ENCODE peak calls at places on chromosome 18, in nine cellular contexts. H, N, A, L, P, Y, Z, K and R are unnamed samples.

GRCh38 chr18:61086657-61087056 is 246.6 kb upstream of the CDH20 start:
- DNase-seq in H (no peak), L (no peak), P (no peak), N (no peak), Z (no peak), Y (no peak), A (no peak), K (no peak), R (no peak)

GRCh38 chr18:13565228-13565627 is 161.1 kb downstream of the FAM210A start:
- DNase-seq in Z (no peak), L (no peak), N (no peak), P (no peak), K (no peak), H (no peak), Y (no peak), A (no peak), R (no peak)

GRCh38 chr18:57121542-57122112 is 25.3 kb upstream of the BOD1L2 start:
- DNase-seq in N (no peak), H (no peak), Y (no peak), L (no peak), K (no peak), A (no peak), P (no peak), Z (no peak), R (no peak)

GRCh38 chr18:49768051-49768391 is 45.3 kb downstream of the ACAA2 start:
- DNase-seq in P (no peak), H (no peak), Z (peak), L (peak), Y (peak), K (peak), A (peak), N (peak), R (peak)

GRCh38 chr18:79855147-79855910 is 57.6 kb downstream of the KCNG2 start:
- DNase-seq in K (no peak), A (no peak), P (peak), L (no peak), Y (no peak), N (no peak), Z (no peak), H (no peak), R (peak)

GRCh38 chr18:34647251-34647650 is 62.8 kb upstream of the DTNA start:
- DNase-seq in L (no peak), Z (no peak), A (no peak), P (no peak), N (peak), H (no peak), Y (no peak), K (no peak), R (no peak)

GRCh38 chr18:72634500-72634899 is 90.4 kb upstream of the CBLN2 start:
- DNase-seq in N (no peak), A (no peak), L (no peak), K (no peak), H (no peak), P (no peak), Y (no peak), Z (no peak), R (no peak)

GRCh38 chr18:49980869-49981268 is 167.5 kb upstream of the ACAA2 start:
- DNase-seq in N (no peak), P (no peak), Z (no peak), H (no peak), A (no peak), K (no peak), L (no peak), Y (no peak), R (no peak)

GRCh38 chr18:48328473-48329205 is 80.5 kb downstream of the ZBTB7C start:
- DNase-seq in Y (no peak), H (no peak), P (peak), A (no peak), K (peak), Z (peak), N (peak), L (no peak), R (no peak)

GRCh38 chr18:78934003-78934402 is 45.6 kb upstream of the SALL3 start:
- DNase-seq in Z (no peak), A (no peak), K (no peak), Y (no peak), H (no peak), P (peak), N (no peak), L (no peak), R (no peak)

GRCh38 chr18:22827216-22827615 is 105.9 kb upstream of the RBBP8 start:
- DNase-seq in H (no peak), Z (peak), N (no peak), P (no peak), Y (no peak), A (no peak), L (no peak), K (no peak), R (no peak)

GRCh38 chr18:40577255-40577654 is 1377.8 kb upstream of the PIK3C3 start:
- DNase-seq in Z (peak), A (no peak), K (no peak), H (no peak), L (no peak), Y (no peak), N (no peak), P (no peak), R (no peak)

GRCh38 chr18:3869848-3870247 is 419.9 kb downstream of the TGIF1 start:
- DNase-seq in Y (no peak), P (no peak), A (peak), L (no peak), N (peak), H (no peak), Z (peak), K (peak), R (no peak)

GRCh38 chr18:79887181-79888000 is 64.1 kb downstream of the SLC66A2 start:
- DNase-seq in P (peak), A (no peak), Z (no peak), Y (no peak), H (peak), K (no peak), L (no peak), N (no peak), R (peak)

GRCh38 chr18:79067611-79068010 is 1.6 kb upstream of the ATP9B start:
- DNase-seq in H (no peak), P (no peak), Z (no peak), L (no peak), N (no peak), K (no peak), Y (no peak), A (no peak), R (no peak)

GRCh38 chr18:59921384-59921891 is 21.6 kb downstream of the PMAIP1 start:
- DNase-seq in Z (no peak), N (no peak), Y (no peak), K (no peak), P (no peak), A (no peak), L (no peak), H (no peak), R (no peak)

GRCh38 chr18:37452697-37453385 is 112.8 kb downstream of the CELF4 start:
- DNase-seq in A (no peak), P (no peak), K (no peak), Y (no peak), N (no peak), L (no peak), H (no peak), Z (no peak), R (peak)

GRCh38 chr18:33369711-33370449 is 70.6 kb downstream of the CCDC178 start:
- DNase-seq in P (no peak), Z (no peak), L (no peak), A (no peak), N (peak), K (no peak), H (no peak), Y (no peak), R (no peak)

GRCh38 chr18:44635546-44635945 is 45.1 kb upstream of the SETBP1 start:
- DNase-seq in Y (no peak), A (no peak), N (no peak), L (no peak), K (no peak), Z (no peak), H (no peak), P (no peak), R (no peak)

GRCh38 chr18:48072428-48073204 is 142.2 kb upstream of the SMAD2 start:
- DNase-seq in N (no peak), L (no peak), Z (no peak), P (peak), Y (no peak), H (no peak), K (no peak), A (no peak), R (peak)

GRCh38 chr18:41378628-41379027 is 576.4 kb upstream of the PIK3C3 start:
- DNase-seq in A (no peak), L (no peak), H (no peak), K (no peak), N (peak), Z (peak), P (no peak), Y (no peak), R (no peak)

GRCh38 chr18:22428672-22429071 is 11.0 kb upstream of the CTAGE1 start:
- DNase-seq in K (no peak), Y (no peak), P (no peak), L (no peak), Z (peak), A (no peak), N (peak), H (no peak), R (no peak)

GRCh38 chr18:76988015-76988826 is 144.4 kb downstream of the MBP start:
- DNase-seq in K (no peak), N (no peak), L (no peak), A (no peak), H (no peak), P (peak), Z (no peak), Y (no peak), R (peak)

DNA sequence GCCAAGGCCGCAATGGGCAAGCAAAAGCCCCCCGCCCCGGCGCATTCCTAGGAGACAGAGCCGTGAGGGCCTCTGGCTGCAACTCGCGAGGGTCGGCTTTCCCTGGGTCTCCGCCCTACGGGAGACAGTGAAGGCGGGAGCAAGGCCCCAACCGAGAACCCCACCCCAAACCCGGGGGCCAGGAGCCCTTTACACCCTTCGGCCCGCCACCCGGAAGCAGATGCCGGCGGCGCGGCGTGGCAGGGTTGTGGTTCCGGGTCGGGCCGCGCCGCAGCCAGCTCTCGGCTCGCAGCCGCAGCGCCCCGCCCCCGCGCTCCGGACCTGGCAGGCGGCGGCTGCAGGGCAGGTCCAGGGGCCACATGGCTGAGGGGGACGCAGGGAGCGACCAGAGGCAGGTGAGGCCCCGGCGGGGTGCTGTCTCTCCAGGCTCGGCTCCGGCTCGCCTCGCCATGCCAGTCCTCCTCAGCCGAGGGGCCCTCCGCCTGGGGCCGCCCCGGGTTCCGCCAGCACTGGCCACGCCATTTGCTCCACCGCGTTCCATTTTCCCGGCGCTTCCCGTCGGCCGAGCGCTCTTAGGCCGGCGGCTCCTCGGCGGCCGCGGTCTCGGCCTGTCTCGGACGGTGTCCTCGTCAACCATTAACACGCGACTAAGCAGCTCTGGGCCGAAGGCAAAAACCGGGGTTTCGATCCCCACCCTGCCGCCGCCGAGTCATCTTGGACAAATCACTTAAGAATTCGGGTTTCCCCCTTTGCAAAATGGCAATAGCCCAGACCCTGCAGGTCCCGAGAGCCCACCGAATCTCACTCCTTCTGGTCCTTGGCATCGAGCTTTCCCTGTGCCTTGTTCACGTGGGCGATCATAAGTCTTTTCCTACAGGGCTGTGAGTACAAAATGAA is at the start of gene IMPACT:
- DNase-seq in K (peak), Y (peak), L (peak), A (peak), Z (peak), P (peak), N (peak), H (peak), R (peak)
- TF ChIP-seq POLR2A in K (peak), Y (no peak), L (no peak), A (peak), Z (peak), P (peak), N (peak), H (peak), R (peak)

GRCh38 chr18:55138401-55138800 is 179.1 kb upstream of the CCDC68 start:
- DNase-seq in Y (no peak), A (no peak), Z (no peak), N (no peak), K (no peak), H (no peak), L (no peak), P (no peak), R (no peak)
- TF ChIP-seq POLR2A in Y (no peak), A (no peak), Z (no peak), N (no peak), K (no peak), H (no peak), L (no peak), P (no peak), R (no peak)

DNA sequence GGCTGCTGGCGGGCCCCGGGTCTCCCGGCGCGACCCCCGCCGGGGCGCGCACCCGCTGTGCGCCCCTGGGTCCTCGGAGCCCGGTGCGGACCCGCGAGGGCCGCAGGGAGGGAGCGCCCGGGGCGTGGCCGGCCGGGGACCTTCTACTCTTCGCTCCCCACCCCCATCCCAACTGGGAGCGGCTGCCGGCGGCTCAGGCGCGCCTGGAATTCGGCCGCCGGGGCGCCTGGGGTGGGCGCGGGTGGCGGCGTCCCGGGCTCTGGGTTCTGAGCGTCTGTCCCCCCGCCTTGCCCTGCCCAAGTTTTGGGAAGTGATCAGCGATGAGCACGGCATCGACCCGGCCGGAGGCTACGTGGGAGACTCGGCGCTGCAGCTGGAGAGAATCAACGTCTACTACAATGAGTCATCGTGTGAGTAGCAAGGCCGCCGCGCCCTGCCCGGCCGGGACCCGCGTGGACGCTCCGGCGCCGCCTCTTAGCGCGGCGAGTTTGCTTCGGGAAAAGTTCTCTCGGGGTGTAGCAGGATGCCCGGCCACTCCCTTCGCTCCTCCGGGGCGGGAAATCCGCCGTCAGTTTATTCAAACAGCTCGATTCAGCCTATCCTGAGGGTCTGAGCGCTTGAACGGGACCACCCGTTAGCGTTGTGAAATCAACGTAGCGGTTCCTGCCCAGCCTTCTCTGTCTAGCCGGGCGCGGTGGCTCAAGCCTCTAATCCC is 502 bp downstream of the TUBB6 start:
- DNase-seq in Y (peak), H (peak), L (peak), P (peak), Z (peak), K (peak), N (peak), A (peak), R (peak)
- TF ChIP-seq POLR2A in Y (peak), H (peak), L (no peak), P (no peak), Z (no peak), K (peak), N (no peak), A (peak), R (no peak)

GRCh38 chr18:32362484-32362883 is 108.2 kb downstream of the GAREM1 start:
- DNase-seq in Y (no peak), L (no peak), N (no peak), P (no peak), Z (peak), K (no peak), H (no peak), A (no peak), R (no peak)

GRCh38 chr18:32355896-32356295 is 114.8 kb downstream of the GAREM1 start:
- DNase-seq in A (no peak), K (no peak), Y (no peak), N (no peak), Z (peak), H (no peak), L (no peak), P (no peak), R (no peak)

GRCh38 chr18:32358075-32358474 is 112.6 kb downstream of the GAREM1 start:
- DNase-seq in A (no peak), K (no peak), Z (no peak), N (no peak), H (no peak), Y (no peak), L (no peak), P (no peak), R (no peak)

GRCh38 chr18:32360682-32361345 is 109.9 kb downstream of the GAREM1 start:
- DNase-seq in N (no peak), Y (no peak), K (no peak), Z (no peak), A (no peak), P (no peak), L (no peak), H (no peak), R (no peak)

DNA sequence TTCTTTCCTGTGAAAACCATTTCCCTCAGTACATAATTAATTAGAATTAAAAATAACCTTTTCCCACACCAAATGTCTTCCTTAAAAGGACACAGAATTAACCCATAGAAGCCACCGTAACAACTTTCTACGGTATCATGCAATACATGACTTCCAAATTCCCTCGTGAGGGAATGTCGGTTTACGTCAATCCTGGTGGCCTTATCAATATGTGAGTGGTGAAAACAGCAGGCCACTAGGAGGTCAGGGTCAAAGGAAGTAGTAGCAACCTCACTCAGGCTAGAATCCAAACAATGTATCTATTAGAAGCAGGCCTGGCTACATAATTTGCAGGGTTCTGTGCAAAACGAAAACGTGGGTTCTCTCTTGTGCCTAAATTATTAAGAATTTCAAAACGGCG is 112.2 kb downstream of the GAREM1 start:
- DNase-seq in H (no peak), P (no peak), L (no peak), K (no peak), A (no peak), N (no peak), Z (no peak), Y (no peak), R (peak)
- TF ChIP-seq POLR2A in H (no peak), P (no peak), L (no peak), K (no peak), A (no peak), N (no peak), Z (no peak), Y (no peak), R (no peak)

GRCh38 chr18:63152791-63153190 is 166.8 kb downstream of the BCL2 start:
- DNase-seq in P (no peak), Z (no peak), K (no peak), Y (no peak), A (no peak), H (no peak), L (no peak), N (no peak), R (no peak)

GRCh38 chr18:63157293-63158011 is 162.1 kb downstream of the BCL2 start:
- DNase-seq in K (no peak), L (no peak), Z (no peak), N (no peak), A (no peak), P (no peak), H (no peak), Y (peak), R (no peak)

GRCh38 chr18:63155910-63156773 is 163.4 kb downstream of the BCL2 start:
- DNase-seq in Z (no peak), P (no peak), Y (no peak), L (no peak), H (no peak), A (no peak), N (no peak), K (no peak), R (no peak)

GRCh38 chr18:63154350-63155152 is 165.0 kb downstream of the BCL2 start:
- DNase-seq in Z (no peak), A (no peak), H (no peak), P (no peak), N (no peak), Y (no peak), L (no peak), K (no peak), R (no peak)

DNA sequence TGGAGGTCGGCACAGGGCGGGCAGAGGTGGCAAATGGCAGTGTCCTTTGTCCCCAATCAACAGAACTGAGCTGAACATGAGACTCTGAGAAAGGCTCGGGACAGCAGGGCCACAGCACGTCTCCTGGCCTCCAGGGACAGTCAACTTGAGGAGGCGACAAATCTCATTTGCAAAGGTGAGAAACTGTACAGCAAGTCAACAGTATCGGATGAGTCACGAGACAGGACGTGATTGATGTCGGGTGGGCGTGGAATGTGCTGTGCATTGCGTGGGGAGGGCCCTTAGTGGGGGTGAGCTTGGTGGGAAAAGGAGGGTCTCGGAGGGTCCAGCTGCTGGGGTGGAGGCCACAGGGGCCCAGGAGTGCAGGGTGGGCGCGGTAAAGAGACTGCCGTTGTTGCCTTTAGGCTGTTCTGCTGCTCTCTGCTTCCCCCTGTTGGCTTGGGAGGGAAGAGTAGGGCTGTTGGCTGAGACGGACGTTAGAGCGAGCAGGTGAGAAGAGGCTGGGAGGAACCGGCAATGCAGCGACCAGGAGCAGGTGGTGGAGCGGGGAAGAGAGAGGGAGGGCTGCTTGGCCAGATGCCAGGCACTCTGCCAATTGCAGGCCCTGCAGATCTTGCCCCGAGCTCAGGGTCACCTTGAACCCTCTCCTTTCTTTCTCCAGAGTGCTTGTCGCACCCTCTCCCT is 164.3 kb downstream of the BCL2 start:
- DNase-seq in N (peak), L (peak), Z (no peak), H (peak), K (peak), Y (peak), P (peak), A (peak), R (peak)
- TF ChIP-seq POLR2A in N (no peak), L (no peak), Z (no peak), H (no peak), K (no peak), Y (peak), P (no peak), A (no peak), R (no peak)

GRCh38 chr18:58221060-58221725 is 177.2 kb downstream of the NEDD4L start:
- DNase-seq in A (peak), P (no peak), H (no peak), N (peak), K (no peak), Z (peak), Y (peak), L (peak), R (no peak)
- TF ChIP-seq POLR2A in A (peak), P (no peak), H (peak), N (no peak), K (no peak), Z (no peak), Y (peak), L (no peak), R (no peak)

GRCh38 chr18:10767658-10768057 is 241.8 kb downstream of the NAPG start:
- DNase-seq in Z (no peak), P (no peak), K (no peak), Y (no peak), N (no peak), A (no peak), L (no peak), H (no peak), R (no peak)
- TF ChIP-seq POLR2A in Z (no peak), P (no peak), K (no peak), Y (no peak), N (no peak), A (no peak), L (no peak), H (no peak), R (no peak)